ENCODE peak calls at places on chromosomes 13 and 19, in six cellular contexts. P, O, K, Z, G and Y are unnamed samples.

GRCh38 chr13:80906860-80907259 is 565.9 kb upstream of the SPRY2 start:
- DNase-seq in P (no peak), O (no peak), K (no peak), Z (no peak), G (no peak), Y (no peak)

GRCh38 chr19:44653977-44654784 is 10.5 kb downstream of the PVR start:
- DNase-seq in P (peak; percentile 39), O (no peak), K (peak; percentile 72), Z (peak; percentile 54), G (no peak), Y (peak; percentile 87)

GRCh38 chr13:112601351-112601750 is 13.4 kb upstream of the TUBGCP3 start:
- DNase-seq in P (no peak), O (no peak), K (no peak), Z (no peak), G (no peak), Y (no peak)

GRCh38 chr19:37932985-37933953 is 26.3 kb downstream of the SIPA1L3 start:
- DNase-seq in P (peak; percentile 61), O (no peak), K (no peak), Z (peak; percentile 34), G (no peak), Y (peak; percentile 86)

GRCh38 chr13:66534561-66534960 is 695.6 kb downstream of the PCDH9 start:
- DNase-seq in P (peak; percentile 52), O (no peak), K (no peak), Z (no peak), G (no peak), Y (no peak)

GRCh38 chr19:50626796-50627195 is 12.9 kb downstream of the SYT3 start:
- DNase-seq in P (no peak), O (no peak), K (no peak), Z (no peak), G (no peak), Y (no peak)

GRCh38 chr13:54261856-54262255 is 1233.2 kb downstream of the OLFM4 start:
- DNase-seq in P (no peak), O (no peak), K (no peak), Z (no peak), G (no peak), Y (no peak)

GRCh38 chr13:75258159-75258782 is 223.7 kb downstream of the TBC1D4 start:
- DNase-seq in P (peak; percentile 69), O (no peak), K (no peak), Z (peak; percentile 43), G (no peak), Y (no peak)

GRCh38 chr19:35204799-35205732 is 23.5 kb downstream of the FAM187B start:
- DNase-seq in P (no peak), O (no peak), K (no peak), Z (no peak), G (no peak), Y (peak; percentile 39)

GRCh38 chr13:30874111-30874510 is 32.0 kb upstream of the MEDAG start:
- DNase-seq in P (no peak), O (no peak), K (no peak), Z (no peak), G (no peak), Y (no peak)

GRCh38 chr13:20231839-20232555 is at the start of gene GJB6:
- DNase-seq in P (no peak), O (peak; percentile 48), K (no peak), Z (no peak), G (no peak), Y (no peak)

GRCh38 chr19:15379996-15380647 is 535 bp upstream of the AKAP8 start:
- DNase-seq in P (peak; percentile 34), O (no peak), K (no peak), Z (peak; percentile 85), G (no peak), Y (peak; percentile 69)

GRCh38 chr13:23749288-23749880 is 139.8 kb downstream of the MIPEP start:
- DNase-seq in P (no peak), O (no peak), K (no peak), Z (no peak), G (no peak), Y (no peak)

GRCh38 chr13:98089246-98089645 is 53.6 kb upstream of the FARP1 start:
- DNase-seq in P (peak; percentile 46), O (no peak), K (no peak), Z (no peak), G (no peak), Y (no peak)

GRCh38 chr13:59016250-59016649 is 1147.5 kb downstream of the DIAPH3 start:
- DNase-seq in P (no peak), O (no peak), K (no peak), Z (no peak), G (no peak), Y (no peak)

GRCh38 chr19:917323-918151 is at the start of gene KISS1R:
- DNase-seq in P (no peak), O (no peak), K (no peak), Z (peak; percentile 84), G (no peak), Y (no peak)

GRCh38 chr19:43132696-43133095 is 50.2 kb upstream of the PSG2 start:
- DNase-seq in P (no peak), O (no peak), K (no peak), Z (no peak), G (no peak), Y (no peak)

GRCh38 chr19:48445256-48445605 is 552 bp upstream of the GRWD1 start:
- DNase-seq in P (peak; percentile 93), O (no peak), K (no peak), Z (peak; percentile 73), G (no peak), Y (no peak)

GRCh38 chr13:51252954-51253531 is 30.8 kb downstream of the FAM124A start:
- DNase-seq in P (no peak), O (no peak), K (no peak), Z (no peak), G (no peak), Y (no peak)

GRCh38 chr13:49584771-49585182 is 581 bp downstream of the RCBTB1 start:
- DNase-seq in P (peak; percentile 22), O (no peak), K (no peak), Z (no peak), G (no peak), Y (no peak)

GRCh38 chr13:86757236-86757978 is 913.8 kb upstream of the SLITRK5 start:
- DNase-seq in P (peak; percentile 46), O (no peak), K (no peak), Z (no peak), G (no peak), Y (no peak)

GRCh38 chr19:38799104-38799503 is 10.1 kb downstream of the LGALS7B start:
- DNase-seq in P (no peak), O (no peak), K (no peak), Z (no peak), G (no peak), Y (no peak)

GRCh38 chr13:23392925-23393645 is 40.4 kb downstream of the SACS start:
- DNase-seq in P (no peak), O (no peak), K (no peak), Z (no peak), G (no peak), Y (no peak)

GRCh38 chr13:113596321-113597200 is 12.0 kb downstream of the TFDP1 start:
- DNase-seq in P (no peak), O (no peak), K (no peak), Z (no peak), G (no peak), Y (no peak)

GRCh38 chr19:4870025-4870700 is 2.7 kb upstream of the PLIN3 start:
- DNase-seq in P (peak; percentile 90), O (no peak), K (peak; percentile 30), Z (peak; percentile 47), G (peak; percentile 60), Y (peak; percentile 60)

GRCh38 chr19:11673608-11674041 is 65.1 kb downstream of the ZNF823 start:
- DNase-seq in P (peak; percentile 56), O (peak; percentile 58), K (peak; percentile 73), Z (peak; percentile 37), G (no peak), Y (peak; percentile 72)

GRCh38 chr13:81540777-81541176 is 1199.9 kb upstream of the SPRY2 start:
- DNase-seq in P (peak; percentile 18), O (no peak), K (no peak), Z (no peak), G (no peak), Y (no peak)

GRCh38 chr13:39765801-39766463 is 110.5 kb downstream of the COG6 start:
- DNase-seq in P (peak; percentile 56), O (no peak), K (peak; percentile 34), Z (peak; percentile 16), G (no peak), Y (peak; percentile 77)
- TF ChIP-seq CTCF in P (peak; percentile 38), O (no peak), K (no peak), Z (no peak), G (no peak), Y (peak; percentile 43)

DNA sequence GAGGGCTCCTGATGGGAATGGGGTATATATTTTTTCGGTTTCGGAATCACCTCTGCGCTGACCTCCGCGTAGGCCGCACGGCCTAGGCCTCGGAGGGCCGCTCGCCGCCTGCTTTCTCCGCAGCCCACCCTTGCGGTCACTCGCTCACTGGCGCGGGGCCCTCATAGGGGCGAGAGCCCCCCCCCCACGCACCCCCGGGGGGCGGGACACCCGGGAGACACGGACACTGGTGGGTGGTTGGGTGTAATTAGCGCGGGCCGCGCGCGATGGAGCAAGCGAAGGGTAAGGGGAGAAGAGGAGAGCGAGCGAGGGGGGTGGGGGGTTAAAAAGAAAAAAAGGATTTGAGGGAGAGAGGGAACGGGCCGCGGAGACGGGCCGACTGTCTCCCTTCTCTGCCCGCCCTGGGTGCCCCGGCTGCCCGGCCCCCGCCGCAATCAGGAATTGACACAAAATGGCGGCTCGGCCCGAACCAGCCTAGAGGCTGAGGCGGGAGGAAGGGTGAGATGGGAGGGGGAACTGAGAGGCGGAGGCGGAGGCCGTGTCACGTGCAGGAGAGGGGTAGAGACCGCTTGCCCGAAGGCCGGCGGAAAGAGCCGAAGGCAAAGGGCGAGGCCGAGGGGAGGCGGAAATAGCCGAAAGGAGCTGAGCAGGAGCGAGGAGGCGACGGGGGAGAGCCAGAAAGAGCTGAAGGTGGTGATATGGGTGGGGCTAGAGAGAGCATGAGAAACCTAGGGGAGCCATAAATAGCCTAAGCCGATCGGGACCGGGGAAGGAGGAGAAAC is 721 bp downstream of the ZC3H4 start:
- DNase-seq in P (peak; percentile 99), O (peak; percentile 99), K (peak; percentile 99), Z (peak; percentile 100), G (peak; percentile 96), Y (peak; percentile 99)
- TF ChIP-seq CTCF in P (no peak), O (no peak), K (no peak), Z (no peak), G (no peak), Y (no peak)

GRCh38 chr19:7830823-7831222 is 805 bp downstream of the EVI5L start:
- DNase-seq in P (no peak), O (no peak), K (no peak), Z (no peak), G (no peak), Y (no peak)

GRCh38 chr19:7830272-7830771 is 304 bp downstream of the EVI5L start:
- DNase-seq in P (no peak), O (no peak), K (no peak), Z (no peak), G (no peak), Y (peak; percentile 32)

GRCh38 chr19:7832781-7833180 is 2.8 kb downstream of the EVI5L start:
- DNase-seq in P (no peak), O (no peak), K (no peak), Z (no peak), G (no peak), Y (no peak)

GRCh38 chr19:7832009-7832408 is 2.0 kb downstream of the EVI5L start:
- DNase-seq in P (no peak), O (no peak), K (no peak), Z (no peak), G (no peak), Y (no peak)

GRCh38 chr19:7831452-7831851 is 1.4 kb downstream of the EVI5L start:
- DNase-seq in P (no peak), O (no peak), K (no peak), Z (peak; percentile 42), G (no peak), Y (no peak)
- TF ChIP-seq CTCF in P (peak; percentile 46), O (peak; percentile 19), K (no peak), Z (peak; percentile 24), G (no peak), Y (no peak)

GRCh38 chr13:48429036-48429435 is 16.1 kb upstream of the LPAR6 start:
- DNase-seq in P (no peak), O (no peak), K (no peak), Z (no peak), G (no peak), Y (no peak)
- TF ChIP-seq CTCF in P (no peak), O (no peak), K (no peak), Z (no peak), G (no peak), Y (no peak)